ENCODE peak calls at places on chromosomes 3 and 15, in four cellular contexts. N, C, X and Z are unnamed samples.

GRCh38 chr3:20669184-20669583 is 483.2 kb upstream of the SGO1 start:
- DNase-seq in N (no peak), C (peak), X (no peak), Z (no peak)

GRCh38 chr15:88647362-88648105 is 8.7 kb downstream of the ISG20 start:
- DNase-seq in X (no peak), N (no peak), C (no peak), Z (peak)

GRCh38 chr3:130850044-130850797 is 43.7 kb upstream of the ATP2C1 start:
- DNase-seq in X (no peak), C (peak), N (no peak), Z (no peak)

GRCh38 chr15:76155742-76156141 is 96.0 kb downstream of the TMEM266 start:
- DNase-seq in C (no peak), N (no peak), X (no peak), Z (no peak)

GRCh38 chr3:123953735-123954134 is 7.3 kb downstream of the CCDC14 start:
- DNase-seq in C (no peak), X (no peak), N (no peak), Z (no peak)

GRCh38 chr3:48788544-48789162 is 59.0 kb downstream of the PRKAR2A start:
- DNase-seq in C (no peak), X (no peak), N (no peak), Z (no peak)

GRCh38 chr3:11457126-11457525 is 184.9 kb downstream of the ATG7 start:
- DNase-seq in N (no peak), X (no peak), C (no peak), Z (no peak)

GRCh38 chr3:25784971-25785370 is 1.7 kb upstream of the NGLY1 start:
- DNase-seq in C (no peak), N (no peak), X (no peak), Z (no peak)

GRCh38 chr15:63462053-63462452 is 42.3 kb upstream of the USP3 start:
- DNase-seq in X (no peak), N (no peak), C (peak), Z (no peak)

GRCh38 chr3:195259564-195260285 is 11.2 kb downstream of the XXYLT1 start:
- DNase-seq in N (peak), X (peak), C (peak), Z (peak)

GRCh38 chr3:177827517-177828249 is 630.4 kb upstream of the TBL1XR1 start:
- DNase-seq in X (no peak), N (no peak), C (peak), Z (no peak)

GRCh38 chr3:127071597-127072001 is 88.7 kb downstream of the PLXNA1 start:
- DNase-seq in C (no peak), X (no peak), N (no peak), Z (no peak)

GRCh38 chr3:38039101-38039898 is at the start of gene DLEC1:
- DNase-seq in C (peak), N (peak), X (peak), Z (peak)

GRCh38 chr15:71203573-71204444 is 88.5 kb downstream of the THSD4 start:
- DNase-seq in C (no peak), X (no peak), N (no peak), Z (no peak)

GRCh38 chr15:64857421-64857820 is 15.7 kb downstream of the PLEKHO2 start:
- DNase-seq in N (no peak), C (peak), X (no peak), Z (no peak)

GRCh38 chr3:77150028-77150427 is 110.1 kb downstream of the ROBO2 start:
- DNase-seq in X (no peak), C (no peak), N (no peak), Z (no peak)

GRCh38 chr15:77632760-77633133 is at the start of gene LINGO1:
- DNase-seq in C (no peak), X (no peak), N (no peak), Z (peak)

GRCh38 chr3:177673105-177673804 is 476.0 kb upstream of the TBL1XR1 start:
- DNase-seq in N (no peak), C (peak), X (no peak), Z (no peak)

GRCh38 chr15:99057697-99058420 is 47.0 kb upstream of the SYNM start:
- DNase-seq in X (peak), N (no peak), C (peak), Z (no peak)

GRCh38 chr3:79052054-79052681 is 715.6 kb downstream of the ROBO1 start:
- DNase-seq in N (no peak), X (no peak), C (no peak), Z (no peak)

GRCh38 chr3:112818289-112818688 is 28.4 kb downstream of the CD200R1L start:
- DNase-seq in N (no peak), C (peak), X (no peak), Z (no peak)

GRCh38 chr3:113153499-113154107 is 57.8 kb upstream of the BOC start:
- DNase-seq in X (no peak), N (no peak), C (peak), Z (no peak)

GRCh38 chr3:193499152-193499551 is 55.5 kb downstream of the ATP13A4 start:
- DNase-seq in N (no peak), X (no peak), C (no peak), Z (no peak)

GRCh38 chr3:72270072-72270611 is 485.2 kb upstream of the PROK2 start:
- DNase-seq in X (peak), N (peak), C (peak), Z (no peak)

GRCh38 chr3:82875401-82875800 is 1114.0 kb upstream of the GBE1 start:
- DNase-seq in X (no peak), C (no peak), N (no peak), Z (no peak)

GRCh38 chr3:11136871-11137626 is 17.2 kb upstream of the HRH1 start:
- DNase-seq in X (peak), C (peak), N (peak), Z (no peak)

GRCh38 chr3:151468284-151468917 is 7.5 kb upstream of the IGSF10 start:
- DNase-seq in X (no peak), C (peak), N (no peak), Z (no peak)

GRCh38 chr3:101926594-101927105 is 77.3 kb downstream of the NFKBIZ start:
- DNase-seq in C (peak), X (no peak), N (no peak), Z (no peak)

GRCh38 chr3:89314454-89314853 is 207.0 kb downstream of the EPHA3 start:
- DNase-seq in X (no peak), N (no peak), C (peak), Z (no peak)

GRCh38 chr3:185549111-185549510 is 3.3 kb downstream of the LIPH start:
- DNase-seq in C (peak), N (no peak), X (no peak), Z (no peak)

GRCh38 chr3:52372822-52373504 is 56.8 kb downstream of the DNAH1 start:
- DNase-seq in N (no peak), C (no peak), X (no peak), Z (peak)

GRCh38 chr15:59306520-59307163 is 66.0 kb downstream of the MYO1E start:
- DNase-seq in N (no peak), X (no peak), C (peak), Z (no peak)

GRCh38 chr15:75195766-75196241 is 5.9 kb upstream of the C15orf39 start:
- DNase-seq in N (peak), X (no peak), C (no peak), Z (no peak)

GRCh38 chr15:77759896-77760592 is 127.3 kb upstream of the LINGO1 start:
- DNase-seq in C (no peak), X (no peak), N (no peak), Z (no peak)